ENCODE peak calls at places on chromosomes 13 and 19, in nine cellular contexts. D, Q, B, I, Z, W, O, A and J are unnamed samples.

GRCh38 chr13:98298599-98298998 is 121.5 kb upstream of the RNF113B start:
- DNase-seq in D (no peak), Q (no peak), B (no peak), I (no peak), Z (no peak), W (no peak), O (no peak), A (no peak), J (no peak)

GRCh38 chr19:41587101-41587837 is 11.3 kb downstream of the CEACAM21 start:
- DNase-seq in D (no peak), Q (no peak), B (no peak), I (no peak), Z (no peak), W (no peak), O (no peak), A (no peak), J (no peak)

GRCh38 chr13:49220035-49220855 is at the start of gene MLNR:
- DNase-seq in D (no peak), Q (peak; percentile 22), B (peak; percentile 36), I (no peak), Z (no peak), W (no peak), O (peak; percentile 12), A (peak; percentile 33), J (no peak)

GRCh38 chr19:47068876-47069406 is 20.5 kb upstream of the TMEM160 start:
- DNase-seq in D (no peak), Q (no peak), B (no peak), I (no peak), Z (no peak), W (no peak), O (no peak), A (no peak), J (no peak)

GRCh38 chr19:13381827-13382632 is 124.2 kb downstream of the CACNA1A start:
- DNase-seq in D (no peak), Q (no peak), B (no peak), I (no peak), Z (no peak), W (no peak), O (no peak), A (no peak), J (no peak)

GRCh38 chr13:26219726-26220125 is 2.4 kb downstream of the RNF6 start:
- DNase-seq in D (no peak), Q (no peak), B (no peak), I (no peak), Z (no peak), W (no peak), O (peak; percentile 57), A (peak; percentile 32), J (no peak)

GRCh38 chr19:2462635-2463421 is 6.1 kb upstream of the LMNB2 start:
- DNase-seq in D (no peak), Q (no peak), B (no peak), I (no peak), Z (no peak), W (peak; percentile 15), O (peak; percentile 99), A (peak; percentile 98), J (no peak)

GRCh38 chr19:11410682-11411081 is 8.4 kb downstream of the RGL3 start:
- DNase-seq in D (no peak), Q (no peak), B (no peak), I (no peak), Z (no peak), W (no peak), O (peak; percentile 21), A (no peak), J (no peak)

GRCh38 chr19:53102701-53103140 is 501 bp downstream of the ZNF160 start:
- DNase-seq in D (peak; percentile 12), Q (peak; percentile 3), B (peak; percentile 21), I (peak; percentile 25), Z (peak; percentile 7), W (no peak), O (peak; percentile 53), A (peak; percentile 32), J (peak; percentile 11)

GRCh38 chr13:70098669-70099068 is 9.0 kb upstream of the ATXN8OS start:
- DNase-seq in D (peak; percentile 3), Q (no peak), B (no peak), I (no peak), Z (no peak), W (peak; percentile 5), O (no peak), A (no peak), J (no peak)

GRCh38 chr13:99415014-99415650 is 86.1 kb upstream of the TM9SF2 start:
- DNase-seq in D (no peak), Q (no peak), B (no peak), I (no peak), Z (no peak), W (no peak), O (no peak), A (no peak), J (no peak)